ENCODE peak calls at places on chromosomes 3 and 15, in nine cellular contexts. L is adrenal gland; S is M059J; E is LHCN-M2; C is NCI-H1105; O is IMR-90; N is endothelial cell; A is activated naive CD4-positive, alpha-beta T cell; U is HFFc6. X is an unnamed sample.

GRCh38 chr3:41356775-41357174 is 157.5 kb downstream of the CTNNB1 start:
- DNase-seq in L (no peak), S (no peak), E (no peak), C (no peak), O (no peak), N (no peak), A (no peak), U (no peak), X (no peak)

GRCh38 chr3:149621218-149622005 is 36.4 kb downstream of the WWTR1 start:
- DNase-seq in L (no peak), S (peak; percentile 96), E (peak; percentile 87), C (no peak), O (peak; percentile 92), N (no peak), A (no peak), U (peak; percentile 76), X (peak; percentile 97)

GRCh38 chr3:33117461-33117860 is 3.6 kb downstream of the CRTAP start:
- DNase-seq in L (peak; percentile 50), S (no peak), E (no peak), C (no peak), O (no peak), N (no peak), A (no peak), U (no peak), X (no peak)

GRCh38 chr3:14525685-14526631 is 14.2 kb downstream of the GRIP2 start:
- DNase-seq in L (peak; percentile 46), S (peak; percentile 87), E (no peak), C (no peak), O (peak; percentile 53), N (no peak), A (no peak), U (peak; percentile 36), X (peak; percentile 21)

GRCh38 chr3:192831111-192831644 is 86.5 kb downstream of the MB21D2 start:
- DNase-seq in L (peak; percentile 57), S (peak; percentile 91), E (peak; percentile 83), C (no peak), O (peak; percentile 98), N (no peak), A (no peak), U (peak; percentile 95), X (peak; percentile 68)

GRCh38 chr3:76096036-76096435 is 310.7 kb upstream of the ZNF717 start:
- DNase-seq in L (no peak), S (no peak), E (no peak), C (no peak), O (peak; percentile 23), N (no peak), A (no peak), U (no peak), X (no peak)

GRCh38 chr15:77642793-77643430 is 10.2 kb upstream of the LINGO1 start:
- DNase-seq in L (no peak), S (peak; percentile 13), E (no peak), C (no peak), O (peak; percentile 7), N (no peak), A (no peak), U (no peak), X (no peak)

GRCh38 chr3:127588675-127589577 is 1.6 kb downstream of the TPRA1 start:
- DNase-seq in L (no peak), S (peak; percentile 58), E (peak; percentile 70), C (no peak), O (peak; percentile 72), N (no peak), A (no peak), U (peak; percentile 82), X (peak; percentile 69)

GRCh38 chr15:53759333-53759975 is at the start of gene WDR72:
- DNase-seq in L (no peak), S (no peak), E (no peak), C (no peak), O (no peak), N (peak; percentile 5), A (no peak), U (no peak), X (no peak)

GRCh38 chr15:72155635-72156616 is 37.7 kb downstream of the SENP8 start:
- DNase-seq in L (peak; percentile 82), S (peak; percentile 82), E (peak; percentile 79), C (peak; percentile 86), O (peak; percentile 74), N (peak; percentile 84), A (peak; percentile 73), U (peak; percentile 73), X (peak; percentile 76)

GRCh38 chr3:56702487-56703315 is 19.6 kb upstream of the TASOR start:
- DNase-seq in L (peak; percentile 40), S (peak; percentile 64), E (peak; percentile 61), C (peak; percentile 44), O (peak; percentile 76), N (peak; percentile 44), A (no peak), U (peak; percentile 69), X (peak; percentile 56)

GRCh38 chr3:97863025-97863424 is 41.2 kb downstream of the CRYBG3 start:
- DNase-seq in L (no peak), S (peak; percentile 93), E (no peak), C (no peak), O (peak; percentile 12), N (no peak), A (no peak), U (peak; percentile 29), X (peak; percentile 43)

GRCh38 chr3:73401058-73401457 is 223.7 kb downstream of the PDZRN3 start:
- DNase-seq in L (no peak), S (peak; percentile 0), E (no peak), C (no peak), O (peak; percentile 6), N (no peak), A (no peak), U (peak; percentile 84), X (peak; percentile 7)

GRCh38 chr3:107143206-107143605 is 234.0 kb upstream of the CCDC54 start:
- DNase-seq in L (no peak), S (no peak), E (peak; percentile 78), C (peak; percentile 36), O (no peak), N (no peak), A (no peak), U (no peak), X (no peak)

GRCh38 chr15:88221836-88222235 is 34.7 kb downstream of the NTRK3 start:
- DNase-seq in L (no peak), S (no peak), E (no peak), C (no peak), O (no peak), N (no peak), A (no peak), U (no peak), X (no peak)

GRCh38 chr15:52328680-52329079 is 33.1 kb upstream of the MYO5C start:
- DNase-seq in L (no peak), S (no peak), E (no peak), C (no peak), O (no peak), N (no peak), A (no peak), U (no peak), X (no peak)

GRCh38 chr15:25862087-25862468 is 1.0 kb downstream of the ATP10A start:
- DNase-seq in L (no peak), S (no peak), E (peak; percentile 5), C (no peak), O (peak; percentile 33), N (no peak), A (peak; percentile 21), U (no peak), X (no peak)

GRCh38 chr15:77032647-77033416 is 37.9 kb downstream of the PSTPIP1 start:
- DNase-seq in L (peak; percentile 11), S (no peak), E (no peak), C (no peak), O (no peak), N (no peak), A (no peak), U (no peak), X (no peak)

GRCh38 chr3:4582634-4583033 is 89.5 kb downstream of the ITPR1 start:
- DNase-seq in L (no peak), S (no peak), E (peak; percentile 39), C (no peak), O (peak; percentile 27), N (no peak), A (no peak), U (no peak), X (no peak)

GRCh38 chr3:62875103-62876002 is at the start of gene CADPS:
- DNase-seq in L (no peak), S (no peak), E (no peak), C (peak; percentile 34), O (no peak), N (peak; percentile 21), A (no peak), U (no peak), X (no peak)

GRCh38 chr3:195259564-195260285 is 11.2 kb downstream of the XXYLT1 start:
- DNase-seq in L (peak; percentile 87), S (peak; percentile 93), E (peak; percentile 84), C (peak; percentile 93), O (peak; percentile 90), N (peak; percentile 96), A (peak; percentile 80), U (peak; percentile 89), X (peak; percentile 96)

GRCh38 chr3:155282416-155283091 is 10.9 kb downstream of the STRIT1 start:
- DNase-seq in L (no peak), S (peak; percentile 38), E (peak; percentile 63), C (no peak), O (peak; percentile 74), N (no peak), A (no peak), U (peak; percentile 71), X (peak; percentile 43)